ENCODE peak calls at places on chromosome 6, in seven cellular contexts. R, O, X, N, Q, F and V are unnamed samples. For H3K4me1, the result is how much of the 10 kb centered on the place peaks cover.

GRCh38 chr6:109449789-109450673 is 5.5 kb downstream of the MICAL1 start:
- DNase-seq in R (peak), O (no peak), X (no peak), N (no peak), Q (no peak), F (no peak), V (no peak)

GRCh38 chr6:155327326-155328073 is 13.2 kb upstream of the TFB1M start:
- DNase-seq in R (peak), O (peak), X (peak), N (peak), Q (peak), F (peak), V (peak)

GRCh38 chr6:29976588-29977424 is 34.5 kb downstream of the HLA-A start:
- DNase-seq in R (peak), O (peak), X (peak), N (peak), Q (peak), F (peak), V (peak)

GRCh38 chr6:6546318-6547110 is 42.0 kb upstream of the LY86 start:
- DNase-seq in R (peak), O (peak), X (peak), N (peak), Q (peak), F (peak), V (no peak)

GRCh38 chr6:46749731-46750130 is 3.0 kb downstream of the ANKRD66 start:
- DNase-seq in R (no peak), O (no peak), X (no peak), N (peak), Q (no peak), F (peak), V (no peak)

GRCh38 chr6:155493694-155494143 is 38.1 kb upstream of the NOX3 start:
- DNase-seq in R (peak), O (peak), X (peak), N (no peak), Q (peak), F (peak), V (peak)

GRCh38 chr6:12977851-12978250 is 261.3 kb downstream of the PHACTR1 start:
- DNase-seq in R (no peak), O (no peak), X (no peak), N (no peak), Q (no peak), F (no peak), V (no peak)

GRCh38 chr6:125834347-125834746 is 43.6 kb downstream of the NCOA7 start:
- DNase-seq in R (no peak), O (no peak), X (no peak), N (no peak), Q (no peak), F (no peak), V (no peak)

GRCh38 chr6:149766156-149766768 is 16.7 kb downstream of the PCMT1 start:
- DNase-seq in R (no peak), O (no peak), X (no peak), N (no peak), Q (peak), F (no peak), V (no peak)

GRCh38 chr6:5422321-5422915 is 161.1 kb downstream of the FARS2 start:
- DNase-seq in R (no peak), O (peak), X (no peak), N (peak), Q (peak), F (peak), V (no peak)

GRCh38 chr6:44431118-44431725 is 43.7 kb downstream of the CDC5L start:
- DNase-seq in R (peak), O (peak), X (peak), N (peak), Q (peak), F (peak), V (no peak)

GRCh38 chr6:167512926-167513325 is 188.0 kb downstream of the TTLL2 start:
- DNase-seq in R (no peak), O (no peak), X (no peak), N (no peak), Q (no peak), F (no peak), V (peak)

GRCh38 chr6:118963003-118963402 is 28.0 kb upstream of the MCM9 start:
- DNase-seq in R (no peak), O (no peak), X (no peak), N (no peak), Q (peak), F (no peak), V (no peak)

GRCh38 chr6:150720774-150721233 is 121.1 kb downstream of the PLEKHG1 start:
- DNase-seq in R (no peak), O (no peak), X (no peak), N (peak), Q (no peak), F (peak), V (no peak)

GRCh38 chr6:136228811-136229210 is 21.3 kb downstream of the MTFR2 start:
- DNase-seq in R (no peak), O (no peak), X (no peak), N (no peak), Q (no peak), F (no peak), V (no peak)

GRCh38 chr6:107114213-107114871 is 973 bp downstream of the BEND3 start:
- DNase-seq in R (peak), O (peak), X (peak), N (peak), Q (peak), F (peak), V (peak)

GRCh38 chr6:31620586-31621319 is at the start of gene PRRC2A:
- DNase-seq in R (no peak), O (peak), X (peak), N (peak), Q (peak), F (peak), V (peak)

GRCh38 chr6:107957909-107958688 is at the start of gene SEC63:
- DNase-seq in R (peak), O (peak), X (peak), N (peak), Q (peak), F (peak), V (peak)

DNA sequence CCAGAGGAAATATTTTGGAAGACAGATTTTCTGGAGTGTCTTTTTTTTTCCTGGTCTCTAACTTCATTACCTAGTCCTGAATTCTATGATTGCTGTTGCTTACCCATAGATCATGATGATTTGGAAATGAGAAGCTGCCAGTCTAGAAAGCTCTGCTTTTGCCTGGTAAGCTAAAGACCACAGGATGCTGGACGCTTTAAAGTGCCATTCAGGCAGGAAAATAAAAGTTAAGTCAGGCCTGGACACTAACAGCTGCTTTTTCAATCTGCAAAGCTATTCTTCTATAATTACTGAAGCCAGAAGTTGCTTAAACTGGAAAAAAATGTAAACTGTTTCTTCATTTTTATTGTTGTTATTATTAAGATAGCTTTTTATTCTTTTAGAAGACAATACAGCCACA is 129.8 kb upstream of the SPACA1 start:
- DNase-seq in R (no peak), O (no peak), X (no peak), N (no peak), Q (no peak), F (no peak), V (no peak)
- H3K4me1 ChIP-seq in R (under half), O (under half), X (under half), N (under half), Q (under half), F (under half), V (under half)

GRCh38 chr6:161273752-161274487 is at the start of gene AGPAT4:
- DNase-seq in R (peak), O (peak), X (peak), N (peak), Q (peak), F (peak), V (peak)
- H3K4me3 ChIP-seq in R (peak), O (peak), X (peak), N (peak), Q (peak), F (peak), V (peak)

GRCh38 chr6:87161299-87161698 is 5.9 kb downstream of the ZNF292 start:
- DNase-seq in R (no peak), O (no peak), X (no peak), N (no peak), Q (no peak), F (no peak), V (no peak)

GRCh38 chr6:87164506-87164905 is 9.1 kb downstream of the ZNF292 start:
- DNase-seq in R (no peak), O (no peak), X (no peak), N (no peak), Q (no peak), F (no peak), V (no peak)

GRCh38 chr6:87164004-87164403 is 8.6 kb downstream of the ZNF292 start:
- DNase-seq in R (no peak), O (no peak), X (no peak), N (no peak), Q (peak), F (no peak), V (no peak)

DNA sequence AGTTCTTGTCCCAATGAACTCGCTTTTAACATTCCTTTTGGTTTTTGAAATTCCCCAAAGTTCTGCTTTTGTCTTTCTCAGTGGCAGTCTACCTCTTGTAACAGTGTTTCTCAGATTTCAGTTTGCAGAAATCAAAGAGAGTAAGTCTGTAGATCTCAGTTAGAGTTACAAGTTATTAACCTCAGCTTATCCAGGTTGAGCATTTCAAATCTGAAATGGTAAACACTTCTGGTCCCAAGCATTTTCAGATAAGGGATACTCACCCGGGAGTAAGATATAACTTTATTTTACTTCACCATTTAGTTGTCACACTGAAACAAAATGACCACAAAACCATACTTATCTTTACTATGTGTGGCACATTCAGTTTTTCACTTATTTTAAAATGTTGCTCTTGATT is 9.8 kb downstream of the ZNF292 start:
- DNase-seq in R (no peak), O (no peak), X (no peak), N (no peak), Q (no peak), F (no peak), V (no peak)
- H3K4me1 ChIP-seq in R (under half), O (under half), X (under half), N (half or more), Q (under half), F (half or more), V (under half)

GRCh38 chr6:36027501-36028087 is at the start of gene MAPK14:
- DNase-seq in R (peak), O (peak), X (peak), N (peak), Q (peak), F (peak), V (peak)
- H3K4me3 ChIP-seq in R (peak), O (peak), X (peak), N (peak), Q (peak), F (peak), V (peak)

DNA sequence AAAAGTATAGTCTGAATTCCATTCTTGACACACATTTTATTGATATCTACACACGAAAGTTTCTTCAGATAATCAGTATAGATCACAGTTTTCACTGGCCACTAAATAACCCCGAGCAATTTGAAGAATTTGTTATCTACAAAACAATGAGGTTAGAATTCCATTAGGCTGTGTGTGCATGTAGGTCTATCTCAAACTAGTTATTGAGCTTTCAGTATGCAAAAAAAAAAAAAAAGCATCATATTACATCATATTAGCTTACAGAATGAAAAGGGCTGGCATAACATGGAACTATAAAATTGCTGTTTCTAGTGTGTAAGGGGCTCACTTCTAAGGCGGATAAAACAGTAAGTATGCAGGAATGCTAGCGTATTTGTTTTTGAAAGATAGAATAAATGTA is 59.5 kb upstream of the ADGRG6 start:
- DNase-seq in R (no peak), O (no peak), X (no peak), N (no peak), Q (peak), F (peak), V (no peak)
- H3K4me1 ChIP-seq in R (under half), O (under half), X (under half), N (under half), Q (under half), F (under half), V (under half)

GRCh38 chr6:40520683-40521082 is 66.5 kb downstream of the LRFN2 start:
- DNase-seq in R (no peak), O (no peak), X (peak), N (no peak), Q (no peak), F (no peak), V (no peak)
- H3K4me3 ChIP-seq in R (no peak), O (no peak), X (no peak), N (no peak), Q (no peak), F (no peak), V (no peak)

GRCh38 chr6:156735751-156736150 is 41.4 kb upstream of the ARID1B start:
- DNase-seq in R (no peak), O (no peak), X (no peak), N (no peak), Q (peak), F (no peak), V (no peak)

GRCh38 chr6:156741287-156742073 is 35.7 kb upstream of the ARID1B start:
- DNase-seq in R (no peak), O (no peak), X (no peak), N (no peak), Q (no peak), F (no peak), V (no peak)

GRCh38 chr6:156740604-156741003 is 36.6 kb upstream of the ARID1B start:
- DNase-seq in R (no peak), O (no peak), X (no peak), N (no peak), Q (no peak), F (no peak), V (no peak)
- H3K4me1 ChIP-seq in R (under half), O (under half), X (under half), N (under half), Q (under half), F (under half), V (under half)